ENCODE peak calls at places on chromosomes 1 and 21, in nine cellular contexts. One of them, this sample, is unnamed.

GRCh38 chr1:209590405-209590804 is 6.9 kb downstream of the CAMK1G start:
- DNase-seq in GM18507: no peak
- DNase-seq in DMS153: no peak
- DNase-seq in renal cortical epithelial cell: no peak
- DNase-seq in dorsolateral prefrontal cortex: peak; percentile 85
- DNase-seq in glomerular endothelial cell: peak; percentile 18
- DNase-seq in tibial artery: no peak
- DNase-seq in GM12891: no peak
- DNase-seq in stimulated activated CD4-positive, alpha-beta T cell treated with anti-CD3 and anti-CD28 coated beads, TNF-alpha, amount 100 ng/mL, for 4 hours: no peak
- DNase-seq in this sample: no peak

GRCh38 chr1:226738421-226738994 is 574 bp downstream of the ITPKB start:
- DNase-seq in tibial artery: peak; percentile 72
- DNase-seq in GM18507: no peak
- DNase-seq in dorsolateral prefrontal cortex: peak; percentile 41
- DNase-seq in GM12891: no peak
- DNase-seq in glomerular endothelial cell: no peak
- DNase-seq in DMS153: peak; percentile 50
- DNase-seq in stimulated activated CD4-positive, alpha-beta T cell treated with anti-CD3 and anti-CD28 coated beads, TNF-alpha, amount 100 ng/mL, for 4 hours: no peak
- DNase-seq in renal cortical epithelial cell: no peak
- DNase-seq in this sample: peak; percentile 52

GRCh38 chr1:63827411-63828321 is 53.8 kb downstream of the ROR1 start:
- DNase-seq in GM12891: no peak
- DNase-seq in tibial artery: no peak
- DNase-seq in DMS153: no peak
- DNase-seq in GM18507: no peak
- DNase-seq in glomerular endothelial cell: no peak
- DNase-seq in stimulated activated CD4-positive, alpha-beta T cell treated with anti-CD3 and anti-CD28 coated beads, TNF-alpha, amount 100 ng/mL, for 4 hours: no peak
- DNase-seq in renal cortical epithelial cell: no peak
- DNase-seq in dorsolateral prefrontal cortex: no peak
- DNase-seq in this sample: no peak

GRCh38 chr1:230270185-230270939 is 155.8 kb downstream of the PGBD5 start:
- DNase-seq in dorsolateral prefrontal cortex: no peak
- DNase-seq in stimulated activated CD4-positive, alpha-beta T cell treated with anti-CD3 and anti-CD28 coated beads, TNF-alpha, amount 100 ng/mL, for 4 hours: no peak
- DNase-seq in GM12891: no peak
- DNase-seq in tibial artery: peak; percentile 58
- DNase-seq in DMS153: peak; percentile 99
- DNase-seq in glomerular endothelial cell: no peak
- DNase-seq in renal cortical epithelial cell: no peak
- DNase-seq in GM18507: no peak
- DNase-seq in this sample: no peak

GRCh38 chr1:224333309-224333926 is 3.4 kb upstream of the NVL start:
- DNase-seq in GM18507: no peak
- DNase-seq in renal cortical epithelial cell: peak; percentile 74
- DNase-seq in stimulated activated CD4-positive, alpha-beta T cell treated with anti-CD3 and anti-CD28 coated beads, TNF-alpha, amount 100 ng/mL, for 4 hours: no peak
- DNase-seq in GM12891: no peak
- DNase-seq in dorsolateral prefrontal cortex: no peak
- DNase-seq in glomerular endothelial cell: peak; percentile 41
- DNase-seq in DMS153: peak; percentile 77
- DNase-seq in tibial artery: no peak
- DNase-seq in this sample: no peak

GRCh38 chr1:2778220-2778592 is 23.3 kb downstream of the TTC34 start:
- DNase-seq in stimulated activated CD4-positive, alpha-beta T cell treated with anti-CD3 and anti-CD28 coated beads, TNF-alpha, amount 100 ng/mL, for 4 hours: no peak
- DNase-seq in tibial artery: no peak
- DNase-seq in dorsolateral prefrontal cortex: no peak
- DNase-seq in GM18507: no peak
- DNase-seq in GM12891: no peak
- DNase-seq in DMS153: no peak
- DNase-seq in renal cortical epithelial cell: no peak
- DNase-seq in glomerular endothelial cell: no peak
- DNase-seq in this sample: no peak

GRCh38 chr1:16087733-16088132 is 14.3 kb upstream of the FAM131C start:
- DNase-seq in dorsolateral prefrontal cortex: no peak
- DNase-seq in renal cortical epithelial cell: no peak
- DNase-seq in GM12891: no peak
- DNase-seq in GM18507: no peak
- DNase-seq in tibial artery: no peak
- DNase-seq in DMS153: no peak
- DNase-seq in stimulated activated CD4-positive, alpha-beta T cell treated with anti-CD3 and anti-CD28 coated beads, TNF-alpha, amount 100 ng/mL, for 4 hours: no peak
- DNase-seq in glomerular endothelial cell: no peak
- DNase-seq in this sample: no peak

GRCh38 chr1:101240041-101240430 is 3.2 kb downstream of the S1PR1 start:
- DNase-seq in dorsolateral prefrontal cortex: no peak
- DNase-seq in GM18507: no peak
- DNase-seq in glomerular endothelial cell: no peak
- DNase-seq in renal cortical epithelial cell: no peak
- DNase-seq in stimulated activated CD4-positive, alpha-beta T cell treated with anti-CD3 and anti-CD28 coated beads, TNF-alpha, amount 100 ng/mL, for 4 hours: no peak
- DNase-seq in GM12891: no peak
- DNase-seq in tibial artery: no peak
- DNase-seq in DMS153: no peak
- DNase-seq in this sample: no peak

GRCh38 chr21:46078984-46079356 is 18.9 kb upstream of the COL6A2 start:
- DNase-seq in stimulated activated CD4-positive, alpha-beta T cell treated with anti-CD3 and anti-CD28 coated beads, TNF-alpha, amount 100 ng/mL, for 4 hours: no peak
- DNase-seq in GM12891: peak; percentile 7
- DNase-seq in glomerular endothelial cell: no peak
- DNase-seq in renal cortical epithelial cell: no peak
- DNase-seq in dorsolateral prefrontal cortex: peak; percentile 26
- DNase-seq in GM18507: no peak
- DNase-seq in tibial artery: peak; percentile 81
- DNase-seq in DMS153: no peak
- DNase-seq in this sample: no peak

GRCh38 chr1:26923711-26924110 is 2.2 kb downstream of the NUDC start:
- DNase-seq in dorsolateral prefrontal cortex: no peak
- DNase-seq in GM18507: no peak
- DNase-seq in stimulated activated CD4-positive, alpha-beta T cell treated with anti-CD3 and anti-CD28 coated beads, TNF-alpha, amount 100 ng/mL, for 4 hours: no peak
- DNase-seq in DMS153: no peak
- DNase-seq in renal cortical epithelial cell: no peak
- DNase-seq in glomerular endothelial cell: peak; percentile 57
- DNase-seq in GM12891: no peak
- DNase-seq in tibial artery: no peak
- DNase-seq in this sample: no peak

GRCh38 chr1:36924282-36924791 is 110.0 kb downstream of the GRIK3 start:
- DNase-seq in tibial artery: peak; percentile 51
- DNase-seq in glomerular endothelial cell: no peak
- DNase-seq in GM12891: peak; percentile 39
- DNase-seq in stimulated activated CD4-positive, alpha-beta T cell treated with anti-CD3 and anti-CD28 coated beads, TNF-alpha, amount 100 ng/mL, for 4 hours: no peak
- DNase-seq in GM18507: peak; percentile 12
- DNase-seq in dorsolateral prefrontal cortex: no peak
- DNase-seq in DMS153: peak; percentile 65
- DNase-seq in renal cortical epithelial cell: peak; percentile 3
- DNase-seq in this sample: peak; percentile 18

GRCh38 chr1:230463326-230463725 is 37.2 kb upstream of the PGBD5 start:
- DNase-seq in GM12891: no peak
- DNase-seq in tibial artery: no peak
- DNase-seq in dorsolateral prefrontal cortex: no peak
- DNase-seq in stimulated activated CD4-positive, alpha-beta T cell treated with anti-CD3 and anti-CD28 coated beads, TNF-alpha, amount 100 ng/mL, for 4 hours: no peak
- DNase-seq in renal cortical epithelial cell: no peak
- DNase-seq in GM18507: no peak
- DNase-seq in glomerular endothelial cell: no peak
- DNase-seq in DMS153: no peak
- DNase-seq in this sample: no peak